ENCODE peak calls at places on chromosomes 3 and 15, in eight cellular contexts. W is iPS-NIHi11; A is body of pancreas; D is occipital lobe; X is nephron progenitor cell; F is NCI-H460; P is ovary; Q is stimulated activated CD8-positive, alpha-beta memory T cell treated with anti-CD3 and anti-CD28 coated beads, Interleukin-15, amount 100 ng/mL, for 1 hour. J is an unnamed sample.

GRCh38 chr3:134597390-134597975 is 53.3 kb downstream of the KY start:
- DNase-seq in W (no peak), A (peak), D (no peak), X (no peak), F (no peak), P (no peak), Q (no peak), J (no peak)

GRCh38 chr3:81216192-81216591 is 545.3 kb downstream of the GBE1 start:
- DNase-seq in W (no peak), A (no peak), D (no peak), X (no peak), F (no peak), P (no peak), Q (no peak), J (no peak)

GRCh38 chr3:9497821-9498565 is 55.6 kb downstream of the LHFPL4 start:
- DNase-seq in W (no peak), A (no peak), D (no peak), X (no peak), F (no peak), P (no peak), Q (no peak), J (no peak)

GRCh38 chr15:60486742-60487141 is 7.8 kb upstream of the ICE2 start:
- DNase-seq in W (no peak), A (no peak), D (no peak), X (no peak), F (no peak), P (no peak), Q (no peak), J (no peak)

GRCh38 chr3:29412117-29412516 is 131.2 kb downstream of the RBMS3 start:
- DNase-seq in W (no peak), A (no peak), D (no peak), X (no peak), F (no peak), P (no peak), Q (no peak), J (no peak)

GRCh38 chr3:14509796-14510100 is 30.4 kb downstream of the GRIP2 start:
- DNase-seq in W (no peak), A (no peak), D (no peak), X (no peak), F (no peak), P (peak), Q (no peak), J (no peak)

GRCh38 chr3:126792998-126793397 is 89.0 kb downstream of the CHCHD6 start:
- DNase-seq in W (no peak), A (no peak), D (no peak), X (no peak), F (no peak), P (no peak), Q (no peak), J (no peak)

GRCh38 chr3:186109897-186110803 is 1.3 kb upstream of the ETV5 start:
- DNase-seq in W (peak), A (peak), D (no peak), X (peak), F (no peak), P (peak), Q (no peak), J (no peak)

GRCh38 chr15:80832676-80833075 is 53.5 kb downstream of the CEMIP start:
- DNase-seq in W (no peak), A (no peak), D (no peak), X (no peak), F (no peak), P (no peak), Q (no peak), J (no peak)

GRCh38 chr15:59736181-59736580 is 47.1 kb upstream of the BNIP2 start:
- DNase-seq in W (peak), A (no peak), D (no peak), X (no peak), F (no peak), P (no peak), Q (no peak), J (no peak)

GRCh38 chr3:4866841-4867240 is 112.4 kb upstream of the BHLHE40 start:
- DNase-seq in W (no peak), A (no peak), D (no peak), X (no peak), F (peak), P (no peak), Q (no peak), J (no peak)

GRCh38 chr15:84911879-84912660 is 27.6 kb downstream of the SLC28A1 start:
- DNase-seq in W (no peak), A (peak), D (no peak), X (no peak), F (no peak), P (peak), Q (no peak), J (peak)

GRCh38 chr15:42091753-42092665 is 2.4 kb downstream of the PLA2G4D start:
- DNase-seq in W (no peak), A (no peak), D (no peak), X (no peak), F (peak), P (no peak), Q (no peak), J (no peak)

GRCh38 chr15:74343127-74343796 is 24.2 kb downstream of the CYP11A1 start:
- DNase-seq in W (no peak), A (no peak), D (no peak), X (no peak), F (no peak), P (peak), Q (no peak), J (no peak)

GRCh38 chr15:61736792-61737191 is 323.5 kb downstream of the VPS13C start:
- DNase-seq in W (no peak), A (no peak), D (no peak), X (no peak), F (no peak), P (no peak), Q (no peak), J (no peak)

GRCh38 chr3:131907809-131908208 is 127.0 kb downstream of the CPNE4 start:
- DNase-seq in W (no peak), A (no peak), D (no peak), X (no peak), F (no peak), P (no peak), Q (no peak), J (no peak)

GRCh38 chr3:169454823-169455222 is 208.7 kb downstream of the MECOM start:
- DNase-seq in W (no peak), A (no peak), D (no peak), X (no peak), F (no peak), P (no peak), Q (no peak), J (no peak)

GRCh38 chr3:127031046-127031810 is 48.3 kb downstream of the PLXNA1 start:
- DNase-seq in W (no peak), A (no peak), D (no peak), X (no peak), F (no peak), P (no peak), Q (no peak), J (no peak)

GRCh38 chr15:79572691-79573340 is 140.7 kb downstream of the MINAR1 start:
- DNase-seq in W (no peak), A (no peak), D (no peak), X (no peak), F (no peak), P (no peak), Q (no peak), J (no peak)

GRCh38 chr3:135887220-135887619 is 78.3 kb upstream of the PPP2R3A start:
- DNase-seq in W (no peak), A (no peak), D (no peak), X (no peak), F (no peak), P (no peak), Q (no peak), J (no peak)

GRCh38 chr15:55741592-55742497 is 1.1 kb downstream of the PRTG start:
- DNase-seq in W (peak), A (peak), D (no peak), X (peak), F (no peak), P (peak), Q (no peak), J (peak)

GRCh38 chr15:68795298-68795848 is 25.3 kb downstream of the ANP32A start:
- DNase-seq in W (peak), A (peak), D (peak), X (peak), F (no peak), P (peak), Q (peak), J (peak)

GRCh38 chr3:182139627-182140357 is 428.1 kb downstream of the SOX2 start:
- DNase-seq in W (peak), A (no peak), D (no peak), X (no peak), F (no peak), P (no peak), Q (no peak), J (no peak)

GRCh38 chr3:117350386-117350785 is 640.8 kb downstream of the TUSC7 start:
- DNase-seq in W (no peak), A (no peak), D (no peak), X (no peak), F (no peak), P (no peak), Q (no peak), J (no peak)

GRCh38 chr3:15651396-15651795 is 49.9 kb downstream of the BTD start:
- DNase-seq in W (no peak), A (no peak), D (no peak), X (no peak), F (no peak), P (no peak), Q (no peak), J (no peak)

GRCh38 chr3:7241584-7242302 is 380.8 kb downstream of the GRM7 start:
- DNase-seq in W (no peak), A (peak), D (no peak), X (no peak), F (no peak), P (no peak), Q (no peak), J (no peak)

GRCh38 chr3:174060431-174060830 is 662.9 kb downstream of the NLGN1 start:
- DNase-seq in W (no peak), A (no peak), D (no peak), X (no peak), F (no peak), P (no peak), Q (no peak), J (no peak)

GRCh38 chr3:125641901-125642300 is 46.6 kb upstream of the OSBPL11 start:
- DNase-seq in W (no peak), A (no peak), D (no peak), X (no peak), F (no peak), P (no peak), Q (no peak), J (no peak)

GRCh38 chr3:124246949-124247348 is 255.0 kb upstream of the ROPN1 start:
- DNase-seq in W (peak), A (peak), D (no peak), X (no peak), F (no peak), P (no peak), Q (no peak), J (peak)

GRCh38 chr15:66565731-66566130 is at the start of gene LCTL:
- DNase-seq in W (peak), A (no peak), D (no peak), X (peak), F (no peak), P (no peak), Q (no peak), J (peak)

GRCh38 chr3:138332472-138333073 is 2.9 kb upstream of the NME9 start:
- DNase-seq in W (peak), A (no peak), D (no peak), X (no peak), F (peak), P (no peak), Q (no peak), J (no peak)

GRCh38 chr3:148459931-148460513 is 237.7 kb upstream of the AGTR1 start:
- DNase-seq in W (no peak), A (no peak), D (no peak), X (no peak), F (no peak), P (no peak), Q (no peak), J (no peak)

GRCh38 chr3:30167511-30168135 is 438.8 kb upstream of the TGFBR2 start:
- DNase-seq in W (peak), A (no peak), D (no peak), X (no peak), F (no peak), P (no peak), Q (no peak), J (no peak)

GRCh38 chr3:98982336-98982735 is 80.8 kb upstream of the DCBLD2 start:
- DNase-seq in W (no peak), A (no peak), D (no peak), X (no peak), F (no peak), P (no peak), Q (no peak), J (no peak)

GRCh38 chr15:96070636-96071035 is 259.9 kb upstream of the NR2F2 start:
- DNase-seq in W (no peak), A (no peak), D (no peak), X (no peak), F (no peak), P (no peak), Q (no peak), J (no peak)

GRCh38 chr3:127264794-127265514 is 22.9 kb downstream of the PRR20G start:
- DNase-seq in W (no peak), A (no peak), D (no peak), X (no peak), F (no peak), P (no peak), Q (no peak), J (no peak)

GRCh38 chr3:72951259-72951722 is 45.3 kb upstream of the PPP4R2 start:
- DNase-seq in W (no peak), A (no peak), D (no peak), X (no peak), F (no peak), P (no peak), Q (no peak), J (no peak)

GRCh38 chr15:40782609-40783227 is 12.9 kb downstream of the C15orf62 start:
- DNase-seq in W (peak), A (peak), D (no peak), X (peak), F (peak), P (peak), Q (peak), J (peak)

GRCh38 chr3:188233320-188233719 is 79.4 kb downstream of the LPP start:
- DNase-seq in W (no peak), A (peak), D (no peak), X (no peak), F (no peak), P (no peak), Q (no peak), J (no peak)